ENCODE peak calls at places on chromosome 15, in seven cellular contexts. W is posterior cingulate gyrus; R is sigmoid colon; B is stimulated activated CD4-positive, alpha-beta T cell treated with anti-CD3 and anti-CD28 coated beads, TNF-alpha, amount 100 ng/mL, for 1 hour; Y is NCI-H510A; E is EL; Z is left cardiac atrium. A is an unnamed sample.

GRCh38 chr15:32096867-32097266 is 66.6 kb downstream of the CHRNA7 start:
- DNase-seq in R (no peak), B (no peak), Y (no peak), E (no peak), W (no peak), Z (no peak), A (no peak)

GRCh38 chr15:37134699-37135131 is 34.4 kb upstream of the MEIS2 start:
- DNase-seq in Y (no peak), B (no peak), W (no peak), Z (no peak), E (peak; percentile 55), R (no peak), A (peak; percentile 47)

GRCh38 chr15:66287461-66288055 is 5.8 kb upstream of the DIS3L start:
- DNase-seq in E (peak; percentile 40), Z (no peak), W (no peak), R (no peak), Y (no peak), B (no peak), A (no peak)

GRCh38 chr15:57598346-57598745 is 6.6 kb downstream of the MYZAP start:
- DNase-seq in E (no peak), B (no peak), Y (no peak), R (no peak), Z (no peak), W (no peak), A (no peak)

GRCh38 chr15:95845862-95846515 is 484.5 kb upstream of the NR2F2 start:
- DNase-seq in B (no peak), Y (no peak), W (no peak), E (no peak), Z (peak; percentile 35), R (no peak), A (peak; percentile 90)

GRCh38 chr15:87762110-87762509 is 494.4 kb downstream of the NTRK3 start:
- DNase-seq in Z (no peak), Y (no peak), W (no peak), R (no peak), E (no peak), B (no peak), A (peak; percentile 43)

GRCh38 chr15:79736435-79737000 is 160.3 kb downstream of the MTHFS start:
- DNase-seq in R (no peak), Z (no peak), W (no peak), E (no peak), B (no peak), Y (no peak), A (no peak)

GRCh38 chr15:88132499-88132898 is 124.0 kb downstream of the NTRK3 start:
- DNase-seq in R (no peak), Y (no peak), E (no peak), W (no peak), B (no peak), Z (no peak), A (no peak)

GRCh38 chr15:50881121-50882048 is 27.1 kb upstream of the AP4E1 start:
- DNase-seq in W (no peak), R (no peak), Y (no peak), E (no peak), Z (no peak), B (no peak), A (peak; percentile 25)

GRCh38 chr15:101088788-101089578 is 162.9 kb downstream of the CHSY1 start:
- DNase-seq in Z (peak; percentile 75), Y (no peak), E (peak; percentile 55), W (peak; percentile 95), B (peak; percentile 37), R (peak; percentile 82), A (peak; percentile 30)

GRCh38 chr15:83845230-83845629 is 191.3 kb downstream of the ADAMTSL3 start:
- DNase-seq in E (peak; percentile 19), R (no peak), Z (no peak), Y (no peak), B (no peak), W (no peak), A (peak; percentile 97)

GRCh38 chr15:85771781-85772445 is 22.8 kb downstream of the KLHL25 start:
- DNase-seq in Z (peak; percentile 83), R (peak; percentile 88), B (no peak), E (no peak), W (no peak), Y (peak; percentile 67), A (peak; percentile 43)

GRCh38 chr15:45183511-45183910 is 4.3 kb downstream of the SHF start:
- DNase-seq in W (no peak), E (no peak), B (no peak), R (no peak), Y (no peak), Z (no peak), A (no peak)

GRCh38 chr15:29731865-29732264 is 90.4 kb downstream of the TJP1 start:
- DNase-seq in B (no peak), E (peak; percentile 38), W (no peak), Z (no peak), Y (no peak), R (no peak), A (peak; percentile 12)

GRCh38 chr15:69666921-69667811 is 214.5 kb downstream of the RPLP1 start:
- DNase-seq in E (no peak), R (no peak), W (peak; percentile 94), B (no peak), Y (no peak), Z (no peak), A (no peak)

A was measured in iris pigment epithelial cell.